ENCODE peak calls at places on chromosomes 11 and 22, in nine cellular contexts. B, W, D, V, O, Q, J, F and X are unnamed samples.
A peak's percentile ranks its signal among the peaks of the same experiment; 100 is the strongest.

GRCh38 chr22:32991353-32992115 is 66.6 kb downstream of the SYN3 start:
- DNase-seq in B (no peak), W (no peak), D (peak; percentile 37), V (peak; percentile 90), O (no peak), Q (no peak), J (no peak), F (no peak), X (no peak)

GRCh38 chr22:19879248-19879575 is 24.5 kb upstream of the GNB1L start:
- DNase-seq in B (peak; percentile 11), W (no peak), D (no peak), V (peak; percentile 47), O (no peak), Q (no peak), J (no peak), F (peak; percentile 0), X (no peak)

GRCh38 chr11:45847908-45848316 is 637 bp downstream of the CRY2 start:
- DNase-seq in B (peak; percentile 48), W (no peak), D (peak; percentile 72), V (no peak), O (no peak), Q (peak; percentile 26), J (no peak), F (peak; percentile 17), X (peak; percentile 36)

GRCh38 chr11:10315083-10315482 is 10.2 kb downstream of the ADM start:
- DNase-seq in B (no peak), W (no peak), D (no peak), V (no peak), O (no peak), Q (no peak), J (no peak), F (no peak), X (no peak)

GRCh38 chr11:124892750-124893454 is 4.8 kb downstream of the ROBO4 start:
- DNase-seq in B (no peak), W (no peak), D (no peak), V (no peak), O (no peak), Q (no peak), J (no peak), F (no peak), X (no peak)

GRCh38 chr11:15282754-15283153 is 168.0 kb downstream of the INSC start:
- DNase-seq in B (no peak), W (no peak), D (no peak), V (no peak), O (no peak), Q (no peak), J (no peak), F (no peak), X (no peak)

GRCh38 chr11:22163394-22163797 is 29.5 kb upstream of the ANO5 start:
- DNase-seq in B (no peak), W (no peak), D (no peak), V (no peak), O (no peak), Q (no peak), J (no peak), F (no peak), X (no peak)

GRCh38 chr11:83070044-83070877 is 1.4 kb downstream of the RAB30 start:
- DNase-seq in B (no peak), W (no peak), D (peak; percentile 85), V (no peak), O (no peak), Q (no peak), J (no peak), F (no peak), X (no peak)

GRCh38 chr11:6400431-6401345 is 10.4 kb downstream of the SMPD1 start:
- DNase-seq in B (no peak), W (no peak), D (no peak), V (no peak), O (no peak), Q (no peak), J (no peak), F (no peak), X (no peak)

GRCh38 chr11:34758262-34758661 is 137.4 kb downstream of the EHF start:
- DNase-seq in B (no peak), W (no peak), D (no peak), V (no peak), O (no peak), Q (no peak), J (no peak), F (no peak), X (no peak)

GRCh38 chr11:117426297-117426685 is 98.6 kb downstream of the CEP164 start:
- DNase-seq in B (peak; percentile 77), W (no peak), D (peak; percentile 60), V (no peak), O (peak; percentile 86), Q (peak; percentile 59), J (peak; percentile 22), F (peak; percentile 71), X (no peak)

GRCh38 chr11:134390706-134391105 is 21.3 kb downstream of the B3GAT1 start:
- DNase-seq in B (no peak), W (no peak), D (no peak), V (no peak), O (no peak), Q (no peak), J (no peak), F (no peak), X (no peak)

GRCh38 chr11:102318469-102318868 is 1.2 kb downstream of the BIRC3 start:
- DNase-seq in B (no peak), W (no peak), D (peak; percentile 46), V (no peak), O (no peak), Q (peak; percentile 56), J (no peak), F (peak; percentile 49), X (no peak)

GRCh38 chr11:44799036-44799435 is 72.3 kb downstream of the TSPAN18 start:
- DNase-seq in B (no peak), W (no peak), D (no peak), V (no peak), O (no peak), Q (no peak), J (no peak), F (no peak), X (no peak)

GRCh38 chr22:33565580-33565995 is 354.7 kb downstream of the LARGE1 start:
- DNase-seq in B (no peak), W (no peak), D (no peak), V (no peak), O (no peak), Q (no peak), J (no peak), F (no peak), X (no peak)

GRCh38 chr11:82527185-82527584 is 206.5 kb downstream of the FAM181B start:
- DNase-seq in B (no peak), W (no peak), D (no peak), V (no peak), O (no peak), Q (no peak), J (no peak), F (no peak), X (no peak)

GRCh38 chr11:119317592-119318239 is 786 bp upstream of the MCAM start:
- DNase-seq in B (no peak), W (no peak), D (no peak), V (no peak), O (no peak), Q (no peak), J (no peak), F (no peak), X (no peak)

GRCh38 chr11:97683733-97684132 is 1293.9 kb downstream of the JRKL start:
- DNase-seq in B (no peak), W (no peak), D (no peak), V (no peak), O (no peak), Q (no peak), J (no peak), F (no peak), X (no peak)